ENCODE peak calls at places on chromosomes 11 and 22, in six cellular contexts. N, R, B, T, G and Z are unnamed samples.

GRCh38 chr22:45381348-45381747 is 32.1 kb downstream of the SMC1B start:
- DNase-seq in N (no peak), R (no peak), B (no peak), T (no peak), G (no peak), Z (no peak)

GRCh38 chr11:19873730-19874129 is 161.1 kb downstream of the NAV2 start:
- DNase-seq in N (no peak), R (no peak), B (no peak), T (no peak), G (no peak), Z (no peak)

GRCh38 chr22:23904855-23905254 is 10.7 kb downstream of the MIF start:
- DNase-seq in N (no peak), R (no peak), B (no peak), T (peak), G (no peak), Z (no peak)

GRCh38 chr11:96254087-96254486 is 88.9 kb downstream of the MAML2 start:
- DNase-seq in N (no peak), R (peak), B (no peak), T (peak), G (no peak), Z (no peak)

GRCh38 chr22:37635157-37635556 is 4.3 kb upstream of the SH3BP1 start:
- DNase-seq in N (no peak), R (no peak), B (no peak), T (no peak), G (no peak), Z (no peak)

GRCh38 chr11:71372693-71373657 is 75.2 kb downstream of the DHCR7 start:
- DNase-seq in N (no peak), R (peak), B (no peak), T (no peak), G (no peak), Z (no peak)

GRCh38 chr22:46267431-46268279 is at the start of gene TTC38:
- DNase-seq in N (peak), R (peak), B (peak), T (peak), G (peak), Z (peak)

GRCh38 chr22:23213581-23214341 is 33.5 kb downstream of the BCR start:
- DNase-seq in N (no peak), R (no peak), B (no peak), T (no peak), G (no peak), Z (peak)

GRCh38 chr11:15918212-15918611 is 438.1 kb downstream of the SOX6 start:
- DNase-seq in N (no peak), R (no peak), B (no peak), T (no peak), G (no peak), Z (no peak)

GRCh38 chr11:127114035-127114434 is 113.5 kb upstream of the KIRREL3 start:
- DNase-seq in N (no peak), R (no peak), B (no peak), T (no peak), G (no peak), Z (no peak)

GRCh38 chr22:29584975-29585374 is 4.1 kb upstream of the NIPSNAP1 start:
- DNase-seq in N (no peak), R (no peak), B (no peak), T (no peak), G (no peak), Z (no peak)

GRCh38 chr11:61380914-61381313 is 11.5 kb upstream of the TMEM216 start:
- DNase-seq in N (no peak), R (no peak), B (no peak), T (no peak), G (no peak), Z (no peak)

GRCh38 chr11:86150826-86151187 is 81.9 kb upstream of the PICALM start:
- DNase-seq in N (no peak), R (no peak), B (no peak), T (no peak), G (no peak), Z (no peak)

GRCh38 chr22:36809351-36809750 is 7.5 kb downstream of the PVALB start:
- DNase-seq in N (no peak), R (no peak), B (no peak), T (no peak), G (no peak), Z (no peak)

GRCh38 chr11:94806436-94806835 is 38.3 kb downstream of the AMOTL1 start:
- DNase-seq in N (no peak), R (no peak), B (no peak), T (no peak), G (peak), Z (no peak)

GRCh38 chr22:27485842-27486241 is 315.7 kb downstream of the MN1 start:
- DNase-seq in N (no peak), R (no peak), B (no peak), T (no peak), G (no peak), Z (no peak)

GRCh38 chr11:213111-213510 is 5.6 kb downstream of the RIC8A start:
- DNase-seq in N (no peak), R (no peak), B (no peak), T (no peak), G (no peak), Z (peak)

GRCh38 chr11:73586791-73587190 is 11.1 kb downstream of the FAM168A start:
- DNase-seq in N (no peak), R (no peak), B (no peak), T (no peak), G (no peak), Z (no peak)